ENCODE peak calls at places on chromosomes 3 and 15, in five cellular contexts. One of them, this sample, is unnamed.

GRCh38 chr15:84967380-84967779 is 14.3 kb upstream of the PDE8A start:
- DNase-seq in D341Med: no peak
- DNase-seq in SIG-M5: no peak
- DNase-seq in stimulated activated CD4-positive, alpha-beta T cell treated with anti-CD3 and anti-CD28 coated beads, Interleukin-4, amount 100 ng/mL, for 48 hours: no peak
- DNase-seq in occipital lobe: no peak
- DNase-seq in this sample: no peak

GRCh38 chr15:67456677-67457529 is 64.0 kb upstream of the C15orf61 start:
- DNase-seq in stimulated activated CD4-positive, alpha-beta T cell treated with anti-CD3 and anti-CD28 coated beads, Interleukin-4, amount 100 ng/mL, for 48 hours: peak; percentile 77
- DNase-seq in D341Med: peak; percentile 85
- DNase-seq in SIG-M5: no peak
- DNase-seq in occipital lobe: peak; percentile 18
- DNase-seq in this sample: peak; percentile 57

GRCh38 chr3:194307849-194308248 is 43.3 kb downstream of the CPN2 start:
- DNase-seq in D341Med: no peak
- DNase-seq in occipital lobe: no peak
- DNase-seq in stimulated activated CD4-positive, alpha-beta T cell treated with anti-CD3 and anti-CD28 coated beads, Interleukin-4, amount 100 ng/mL, for 48 hours: no peak
- DNase-seq in SIG-M5: no peak
- DNase-seq in this sample: no peak

GRCh38 chr15:27850961-27851636 is 248.0 kb downstream of the OCA2 start:
- DNase-seq in D341Med: peak; percentile 8
- DNase-seq in SIG-M5: no peak
- DNase-seq in occipital lobe: no peak
- DNase-seq in stimulated activated CD4-positive, alpha-beta T cell treated with anti-CD3 and anti-CD28 coated beads, Interleukin-4, amount 100 ng/mL, for 48 hours: no peak
- DNase-seq in this sample: no peak

GRCh38 chr3:36750737-36751136 is 13.6 kb downstream of the DCLK3 start:
- DNase-seq in occipital lobe: no peak
- DNase-seq in SIG-M5: no peak
- DNase-seq in stimulated activated CD4-positive, alpha-beta T cell treated with anti-CD3 and anti-CD28 coated beads, Interleukin-4, amount 100 ng/mL, for 48 hours: no peak
- DNase-seq in D341Med: no peak
- DNase-seq in this sample: no peak

GRCh38 chr3:33860355-33861047 is 62.1 kb downstream of the PDCD6IP start:
- DNase-seq in D341Med: no peak
- DNase-seq in stimulated activated CD4-positive, alpha-beta T cell treated with anti-CD3 and anti-CD28 coated beads, Interleukin-4, amount 100 ng/mL, for 48 hours: no peak
- DNase-seq in occipital lobe: no peak
- DNase-seq in SIG-M5: no peak
- DNase-seq in this sample: no peak

GRCh38 chr3:170651260-170651845 is 65.5 kb upstream of the SLC7A14 start:
- DNase-seq in stimulated activated CD4-positive, alpha-beta T cell treated with anti-CD3 and anti-CD28 coated beads, Interleukin-4, amount 100 ng/mL, for 48 hours: no peak
- DNase-seq in SIG-M5: no peak
- DNase-seq in occipital lobe: no peak
- DNase-seq in D341Med: no peak
- DNase-seq in this sample: no peak

GRCh38 chr15:70867911-70868467 is 14.0 kb upstream of the LARP6 start:
- DNase-seq in D341Med: no peak
- DNase-seq in SIG-M5: no peak
- DNase-seq in occipital lobe: no peak
- DNase-seq in stimulated activated CD4-positive, alpha-beta T cell treated with anti-CD3 and anti-CD28 coated beads, Interleukin-4, amount 100 ng/mL, for 48 hours: no peak
- DNase-seq in this sample: peak; percentile 85

GRCh38 chr15:63860161-63860954 is 26.6 kb upstream of the HERC1 start:
- DNase-seq in SIG-M5: no peak
- DNase-seq in stimulated activated CD4-positive, alpha-beta T cell treated with anti-CD3 and anti-CD28 coated beads, Interleukin-4, amount 100 ng/mL, for 48 hours: peak; percentile 21
- DNase-seq in D341Med: no peak
- DNase-seq in occipital lobe: no peak
- DNase-seq in this sample: no peak

GRCh38 chr15:59300618-59301139 is 72.0 kb downstream of the MYO1E start:
- DNase-seq in stimulated activated CD4-positive, alpha-beta T cell treated with anti-CD3 and anti-CD28 coated beads, Interleukin-4, amount 100 ng/mL, for 48 hours: no peak
- DNase-seq in D341Med: no peak
- DNase-seq in occipital lobe: no peak
- DNase-seq in SIG-M5: no peak
- DNase-seq in this sample: no peak

GRCh38 chr15:45429974-45430792 is 51.8 kb upstream of the GATM start:
- DNase-seq in SIG-M5: no peak
- DNase-seq in stimulated activated CD4-positive, alpha-beta T cell treated with anti-CD3 and anti-CD28 coated beads, Interleukin-4, amount 100 ng/mL, for 48 hours: peak; percentile 73
- DNase-seq in D341Med: peak; percentile 93
- DNase-seq in occipital lobe: no peak
- DNase-seq in this sample: peak; percentile 31

This sample was measured in iris pigment epithelial cell.